ENCODE peak calls at places on chromosomes 12 and 14, in eight cellular contexts. A, U, O, F, H, R, P and M are unnamed samples.

GRCh38 chr14:103698380-103699260 is 16.6 kb downstream of the XRCC3 start:
- DNase-seq in A (no peak), U (no peak), O (no peak), F (no peak), H (no peak), R (no peak), P (no peak), M (no peak)

GRCh38 chr12:27550653-27550975 is 26.6 kb downstream of the PPFIBP1 start:
- DNase-seq in A (no peak), U (no peak), O (no peak), F (no peak), H (no peak), R (no peak), P (no peak), M (no peak)

GRCh38 chr12:117919479-117919878 is 49.3 kb downstream of the KSR2 start:
- DNase-seq in A (no peak), U (no peak), O (no peak), F (no peak), H (no peak), R (no peak), P (no peak), M (no peak)

GRCh38 chr14:87468531-87468930 is 524.5 kb downstream of the GALC start:
- DNase-seq in A (no peak), U (no peak), O (no peak), F (no peak), H (no peak), R (no peak), P (no peak), M (no peak)

GRCh38 chr12:39070775-39071174 is 165.4 kb upstream of the CPNE8 start:
- DNase-seq in A (no peak), U (no peak), O (no peak), F (no peak), H (no peak), R (no peak), P (no peak), M (no peak)

GRCh38 chr14:52129733-52130132 is 60.9 kb upstream of the NID2 start:
- DNase-seq in A (no peak), U (no peak), O (no peak), F (no peak), H (no peak), R (no peak), P (no peak), M (no peak)

GRCh38 chr12:570949-571794 is 92.1 kb downstream of the NINJ2 start:
- DNase-seq in A (no peak), U (no peak), O (peak), F (peak), H (no peak), R (peak), P (no peak), M (peak)

GRCh38 chr12:30996255-30996654 is 69.7 kb downstream of the TSPAN11 start:
- DNase-seq in A (no peak), U (no peak), O (peak), F (no peak), H (no peak), R (no peak), P (no peak), M (peak)

GRCh38 chr14:68884031-68885030 is 91.5 kb upstream of the ZFP36L1 start:
- DNase-seq in A (no peak), U (no peak), O (peak), F (peak), H (no peak), R (peak), P (no peak), M (peak)

GRCh38 chr12:116458492-116458891 is 100.7 kb upstream of the MAP1LC3B2 start:
- DNase-seq in A (no peak), U (no peak), O (no peak), F (no peak), H (no peak), R (no peak), P (no peak), M (no peak)

GRCh38 chr12:50620050-50620974 is 115.5 kb downstream of the DIP2B start:
- DNase-seq in A (no peak), U (no peak), O (peak), F (no peak), H (no peak), R (peak), P (no peak), M (no peak)

GRCh38 chr12:20050166-20050565 is 318.2 kb upstream of the PDE3A start:
- DNase-seq in A (no peak), U (no peak), O (no peak), F (no peak), H (no peak), R (no peak), P (no peak), M (no peak)

GRCh38 chr14:104464907-104465306 is 114.7 kb upstream of the C14orf180 start:
- DNase-seq in A (no peak), U (no peak), O (no peak), F (no peak), H (no peak), R (no peak), P (no peak), M (no peak)

GRCh38 chr12:26369588-26369987 is 174.2 kb downstream of the SSPN start:
- DNase-seq in A (no peak), U (no peak), O (peak), F (no peak), H (no peak), R (no peak), P (no peak), M (peak)

GRCh38 chr12:132825089-132825488 is 3.6 kb downstream of the GOLGA3 start:
- DNase-seq in A (no peak), U (no peak), O (no peak), F (no peak), H (no peak), R (no peak), P (no peak), M (no peak)

GRCh38 chr14:73223049-73223448 is 14.3 kb upstream of the PAPLN start:
- DNase-seq in A (no peak), U (no peak), O (no peak), F (no peak), H (peak), R (no peak), P (no peak), M (no peak)

GRCh38 chr12:50059440-50060119 is 2.2 kb downstream of the ASIC1 start:
- DNase-seq in A (peak), U (no peak), O (no peak), F (no peak), H (peak), R (no peak), P (no peak), M (no peak)

GRCh38 chr12:89470741-89471504 is 53.7 kb downstream of the GALNT4 start:
- DNase-seq in A (no peak), U (peak), O (peak), F (no peak), H (no peak), R (peak), P (no peak), M (no peak)

GRCh38 chr12:113505941-113506340 is 34.3 kb upstream of the LHX5 start:
- DNase-seq in A (no peak), U (no peak), O (no peak), F (no peak), H (no peak), R (no peak), P (no peak), M (no peak)

GRCh38 chr12:4780624-4781023 is 60.4 kb downstream of the GALNT8 start:
- DNase-seq in A (no peak), U (no peak), O (no peak), F (no peak), H (no peak), R (no peak), P (no peak), M (no peak)

GRCh38 chr12:1465990-1466389 is 128.4 kb downstream of the FBXL14 start:
- DNase-seq in A (no peak), U (no peak), O (no peak), F (no peak), H (no peak), R (no peak), P (no peak), M (no peak)

GRCh38 chr12:65121956-65122469 is 908 bp upstream of the WIF1 start:
- DNase-seq in A (no peak), U (no peak), O (no peak), F (no peak), H (no peak), R (no peak), P (no peak), M (no peak)

GRCh38 chr12:6092784-6093722 is 31.4 kb downstream of the VWF start:
- DNase-seq in A (no peak), U (no peak), O (peak), F (no peak), H (no peak), R (peak), P (no peak), M (peak)

GRCh38 chr12:101792046-101792931 is 38.5 kb downstream of the GNPTAB start:
- DNase-seq in A (no peak), U (no peak), O (peak), F (no peak), H (no peak), R (no peak), P (no peak), M (no peak)

GRCh38 chr12:132194556-132194955 is 50.3 kb downstream of the NOC4L start:
- DNase-seq in A (no peak), U (no peak), O (no peak), F (no peak), H (no peak), R (no peak), P (no peak), M (no peak)

GRCh38 chr12:102702447-102703114 is 214.5 kb downstream of the PAH start:
- DNase-seq in A (no peak), U (peak), O (peak), F (peak), H (peak), R (peak), P (no peak), M (peak)

GRCh38 chr14:99575043-99576023 is 28.7 kb downstream of the CCDC85C start:
- DNase-seq in A (no peak), U (no peak), O (no peak), F (peak), H (no peak), R (peak), P (no peak), M (no peak)

GRCh38 chr12:2451497-2451896 is 343.3 kb upstream of the FKBP4 start:
- DNase-seq in A (no peak), U (no peak), O (no peak), F (no peak), H (no peak), R (no peak), P (no peak), M (no peak)

GRCh38 chr12:80472912-80473500 is 29.0 kb downstream of the PTPRQ start:
- DNase-seq in A (no peak), U (no peak), O (peak), F (no peak), H (no peak), R (peak), P (no peak), M (peak)

GRCh38 chr12:108253540-108253939 is 85.6 kb downstream of the CMKLR1 start:
- DNase-seq in A (no peak), U (no peak), O (no peak), F (no peak), H (no peak), R (no peak), P (no peak), M (no peak)

GRCh38 chr14:55416866-55417265 is 5.2 kb upstream of the ATG14 start:
- DNase-seq in A (no peak), U (no peak), O (no peak), F (no peak), H (no peak), R (no peak), P (no peak), M (no peak)

GRCh38 chr14:85024931-85025330 is 505.0 kb upstream of the FLRT2 start:
- DNase-seq in A (no peak), U (no peak), O (peak), F (no peak), H (no peak), R (no peak), P (no peak), M (no peak)

GRCh38 chr12:52020539-52021336 is 14.0 kb downstream of the TAMALIN start:
- DNase-seq in A (peak), U (no peak), O (peak), F (no peak), H (peak), R (peak), P (no peak), M (no peak)

GRCh38 chr14:99718031-99718810 is 34.1 kb downstream of the CYP46A1 start:
- DNase-seq in A (peak), U (no peak), O (no peak), F (no peak), H (no peak), R (no peak), P (no peak), M (no peak)

GRCh38 chr14:96409701-96410100 is 17.8 kb downstream of the AK7 start:
- DNase-seq in A (no peak), U (no peak), O (no peak), F (no peak), H (no peak), R (no peak), P (no peak), M (no peak)

GRCh38 chr12:22287056-22287455 is 47.5 kb downstream of the ST8SIA1 start:
- DNase-seq in A (no peak), U (no peak), O (no peak), F (no peak), H (no peak), R (no peak), P (no peak), M (no peak)